ENCODE peak calls at places on chromosomes 13 and 19, in ten cellular contexts. N, Q, Z, H, B, S, J, A, F and X are unnamed samples.

GRCh38 chr13:33015791-33016323 is 366 bp upstream of the KL start:
- DNase-seq in N (no peak), Q (no peak), Z (no peak), H (no peak), B (no peak), S (no peak), J (no peak), A (peak), F (peak), X (no peak)

GRCh38 chr19:46728693-46729339 is 11.9 kb upstream of the PRKD2 start:
- DNase-seq in N (peak), Q (peak), Z (peak), H (no peak), B (peak), S (peak), J (peak), A (peak), F (peak), X (peak)

GRCh38 chr19:38685666-38686529 is 38.4 kb downstream of the ACTN4 start:
- DNase-seq in N (peak), Q (peak), Z (peak), H (no peak), B (no peak), S (no peak), J (no peak), A (no peak), F (no peak), X (peak)

GRCh38 chr13:93307166-93307565 is 80.6 kb downstream of the GPC6 start:
- DNase-seq in N (no peak), Q (peak), Z (no peak), H (no peak), B (no peak), S (no peak), J (no peak), A (no peak), F (no peak), X (no peak)

GRCh38 chr19:5036733-5037681 is 68.1 kb downstream of the KDM4B start:
- DNase-seq in N (peak), Q (peak), Z (peak), H (no peak), B (no peak), S (no peak), J (peak), A (no peak), F (no peak), X (peak)

GRCh38 chr19:47749326-47749725 is 4.0 kb downstream of the NOP53 start:
- DNase-seq in N (no peak), Q (no peak), Z (no peak), H (no peak), B (no peak), S (no peak), J (no peak), A (no peak), F (no peak), X (no peak)

GRCh38 chr19:49064768-49065611 is at the start of gene NTF4:
- DNase-seq in N (no peak), Q (no peak), Z (no peak), H (no peak), B (no peak), S (peak), J (no peak), A (no peak), F (no peak), X (peak)

GRCh38 chr19:34067861-34068271 is 104.4 kb upstream of the LSM14A start:
- DNase-seq in N (no peak), Q (peak), Z (peak), H (no peak), B (no peak), S (no peak), J (no peak), A (no peak), F (no peak), X (no peak)

GRCh38 chr13:93953856-93954255 is 525.6 kb downstream of the DCT start:
- DNase-seq in N (no peak), Q (no peak), Z (no peak), H (no peak), B (no peak), S (no peak), J (no peak), A (no peak), F (no peak), X (peak)

GRCh38 chr13:64239372-64239771 is 2823.7 kb upstream of the PCDH20 start:
- DNase-seq in N (peak), Q (peak), Z (peak), H (peak), B (no peak), S (no peak), J (no peak), A (no peak), F (no peak), X (peak)

GRCh38 chr19:7417671-7418324 is 69.1 kb downstream of the ARHGEF18 start:
- DNase-seq in N (peak), Q (peak), Z (peak), H (no peak), B (no peak), S (no peak), J (no peak), A (no peak), F (no peak), X (peak)

GRCh38 chr19:49017666-49018351 is 918 bp upstream of the LHB start:
- DNase-seq in N (peak), Q (peak), Z (peak), H (no peak), B (peak), S (no peak), J (no peak), A (peak), F (peak), X (peak)

GRCh38 chr19:18683109-18683954 is at the start of gene CRTC1:
- DNase-seq in N (peak), Q (peak), Z (peak), H (peak), B (peak), S (peak), J (peak), A (peak), F (peak), X (peak)

GRCh38 chr13:48950507-48950886 is 25.2 kb upstream of the FNDC3A start:
- DNase-seq in N (peak), Q (peak), Z (peak), H (no peak), B (no peak), S (no peak), J (no peak), A (no peak), F (no peak), X (no peak)

GRCh38 chr19:30336290-30336689 is 35.9 kb upstream of the ZNF536 start:
- DNase-seq in N (no peak), Q (no peak), Z (no peak), H (no peak), B (no peak), S (no peak), J (no peak), A (no peak), F (no peak), X (no peak)
- H3K4me3 ChIP-seq in N (no peak), Q (no peak), Z (no peak), H (no peak), B (no peak), S (no peak), J (no peak), A (no peak), F (no peak), X (no peak)

GRCh38 chr13:75363371-75363770 is 118.6 kb downstream of the TBC1D4 start:
- DNase-seq in N (no peak), Q (no peak), Z (no peak), H (no peak), B (no peak), S (no peak), J (no peak), A (no peak), F (no peak), X (no peak)

GRCh38 chr13:75364131-75364713 is 117.7 kb downstream of the TBC1D4 start:
- DNase-seq in N (no peak), Q (peak), Z (peak), H (no peak), B (no peak), S (no peak), J (no peak), A (no peak), F (no peak), X (no peak)

GRCh38 chr13:75368167-75368566 is 113.8 kb downstream of the TBC1D4 start:
- DNase-seq in N (peak), Q (peak), Z (peak), H (peak), B (no peak), S (no peak), J (no peak), A (no peak), F (no peak), X (peak)

GRCh38 chr13:75366380-75367280 is 115.3 kb downstream of the TBC1D4 start:
- DNase-seq in N (no peak), Q (no peak), Z (peak), H (no peak), B (no peak), S (no peak), J (no peak), A (no peak), F (no peak), X (peak)

DNA sequence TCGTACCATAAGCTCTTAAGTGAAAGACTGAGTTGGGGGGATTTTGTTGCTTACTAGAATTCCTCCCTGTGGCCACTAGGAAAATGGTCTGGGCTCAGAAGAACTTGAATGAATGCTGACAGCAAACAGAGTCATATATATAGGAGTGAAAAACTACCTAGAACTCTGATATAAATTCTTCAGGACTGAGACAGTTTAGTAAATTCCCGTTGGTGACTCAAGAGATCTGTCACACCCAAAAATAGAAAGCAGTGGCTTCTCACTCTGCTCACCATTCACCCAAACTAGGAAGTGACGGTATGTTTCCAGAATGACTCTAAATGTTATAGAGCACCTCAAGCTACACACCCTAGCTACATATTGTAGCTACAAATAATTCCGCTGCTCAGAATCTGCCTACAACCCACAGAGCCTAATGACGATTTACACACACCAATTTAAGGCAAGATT is 116.2 kb downstream of the TBC1D4 start:
- DNase-seq in N (peak), Q (peak), Z (peak), H (peak), B (no peak), S (no peak), J (no peak), A (no peak), F (no peak), X (peak)
- H3K4me3 ChIP-seq in N (peak), Q (peak), Z (no peak), H (no peak), B (no peak), S (no peak), J (no peak), A (no peak), F (peak), X (peak)

DNA sequence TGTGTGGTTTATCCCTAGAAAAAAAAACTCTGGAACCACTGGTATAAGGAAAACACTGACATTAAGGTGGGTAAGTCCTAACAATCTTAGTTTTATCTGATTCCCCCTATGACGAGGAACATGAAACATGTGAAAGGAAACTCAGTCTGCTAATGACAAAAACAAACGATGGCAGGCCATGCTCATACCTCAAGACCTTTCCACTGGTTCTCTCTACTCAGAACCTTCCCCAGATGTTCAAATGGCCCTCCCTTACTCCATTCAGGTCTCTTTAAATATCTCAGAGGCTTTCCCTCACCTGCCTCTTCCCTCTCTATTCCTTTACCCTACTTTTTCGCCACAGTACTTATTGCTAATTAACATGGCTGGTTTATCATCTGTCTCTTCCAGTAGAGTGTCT is 1.6 kb downstream of the TUBGCP3 start:
- DNase-seq in N (no peak), Q (no peak), Z (no peak), H (no peak), B (no peak), S (no peak), J (no peak), A (no peak), F (no peak), X (no peak)
- H3K4me3 ChIP-seq in N (no peak), Q (no peak), Z (no peak), H (no peak), B (no peak), S (no peak), J (no peak), A (no peak), F (no peak), X (no peak)

DNA sequence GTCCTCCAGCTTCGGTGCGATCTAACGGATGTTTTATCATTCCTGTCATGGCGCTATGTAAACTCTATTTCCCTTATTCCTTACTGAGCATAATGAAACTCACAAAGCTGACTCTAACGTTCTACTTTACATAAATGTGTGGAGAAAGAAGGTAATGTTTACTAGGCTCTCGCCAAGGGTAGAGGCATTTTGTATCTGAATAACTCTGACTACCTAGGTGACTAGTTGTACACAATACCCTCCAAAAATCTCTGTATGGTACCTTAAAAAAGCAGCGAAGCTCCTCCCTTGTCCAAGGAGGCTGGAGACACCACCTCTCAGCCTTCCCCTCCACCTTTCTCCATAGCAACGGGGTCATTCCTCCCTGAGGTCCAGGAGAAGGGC is 316 bp upstream of the ZNF530 start:
- DNase-seq in N (no peak), Q (no peak), Z (no peak), H (no peak), B (no peak), S (no peak), J (no peak), A (no peak), F (no peak), X (no peak)
- H3K4me3 ChIP-seq in N (peak), Q (peak), Z (peak), H (peak), B (peak), S (peak), J (peak), A (peak), F (peak), X (peak)